ENCODE peak calls at places on chromosomes 11 and 22, in four cellular contexts. R is activated gamma-delta T cell treated with anti-CD3 and anti-CD28 coated beads, Interleukin-2, amount 50 U/mL, for 16 hours; T is CD4-positive, alpha-beta T cell; E is left colon. W is an unnamed sample.
A peak's percentile ranks its signal among the peaks of the same experiment; 100 is the strongest.

GRCh38 chr11:130631119-130631518 is 182.7 kb downstream of the ADAMTS15 start:
- DNase-seq in R (no peak), T (no peak), E (no peak), W (no peak)

GRCh38 chr11:970319-970871 is 44.7 kb downstream of the AP2A2 start:
- DNase-seq in R (no peak), T (no peak), E (no peak), W (no peak)

GRCh38 chr11:123504401-123504800 is 74.3 kb downstream of the GRAMD1B start:
- DNase-seq in R (no peak), T (no peak), E (no peak), W (peak; percentile 72)

GRCh38 chr11:119149371-119150275 is 771 bp downstream of the ABCG4 start:
- DNase-seq in R (no peak), T (no peak), E (no peak), W (no peak)

GRCh38 chr22:30308518-30309230 is 18.1 kb downstream of the TBC1D10A start:
- DNase-seq in R (no peak), T (no peak), E (peak; percentile 52), W (peak; percentile 54)

GRCh38 chr11:77094841-77095365 is 7.7 kb upstream of the OMP start:
- DNase-seq in R (no peak), T (no peak), E (no peak), W (no peak)

GRCh38 chr11:16744128-16744725 is 5.8 kb downstream of the C11orf58 start:
- DNase-seq in R (no peak), T (no peak), E (no peak), W (no peak)

GRCh38 chr22:24153353-24153752 is 27.9 kb upstream of the SUSD2 start:
- DNase-seq in R (no peak), T (peak; percentile 40), E (no peak), W (no peak)

GRCh38 chr11:12182650-12183511 is 72.5 kb downstream of the MICAL2 start:
- DNase-seq in R (no peak), T (no peak), E (no peak), W (no peak)